ENCODE peak calls at places on chromosomes 2 and 18, in six cellular contexts. Z is PC-3, W is A549, R is NB4, E is colonic mucosa, Q is choroid plexus epithelial cell. A is an unnamed sample.

GRCh38 chr2:98908909-98909308 is 27.1 kb downstream of the CRACDL start:
- DNase-seq in Z (peak), W (no peak), R (peak), E (no peak), Q (peak), A (no peak)

GRCh38 chr18:5415665-5416064 is 120.1 kb upstream of the ZBTB14 start:
- DNase-seq in W (no peak), R (no peak), E (no peak), Z (no peak), Q (no peak), A (no peak)

GRCh38 chr18:73479472-73479871 is 611.7 kb upstream of the NETO1 start:
- DNase-seq in Z (peak), E (no peak), W (no peak), Q (peak), R (no peak), A (no peak)

GRCh38 chr18:31942301-31942998 is 478 bp downstream of the TRAPPC8 start:
- DNase-seq in W (peak), Z (no peak), Q (peak), R (peak), E (peak), A (no peak)

GRCh38 chr2:181183878-181184553 is 203.6 kb downstream of the UBE2E3 start:
- DNase-seq in Z (no peak), E (no peak), W (no peak), Q (peak), R (peak), A (no peak)

GRCh38 chr2:43207553-43208300 is 18.7 kb downstream of the ZFP36L2 start:
- DNase-seq in W (no peak), R (peak), Z (peak), E (peak), Q (no peak), A (no peak)

GRCh38 chr18:8501044-8501443 is 108.2 kb upstream of the RAB12 start:
- DNase-seq in Q (no peak), W (no peak), R (no peak), E (no peak), Z (no peak), A (no peak)

GRCh38 chr2:85952196-85952734 is 63.5 kb upstream of the ST3GAL5 start:
- DNase-seq in W (no peak), R (peak), Z (no peak), Q (no peak), E (no peak), A (no peak)

DNA sequence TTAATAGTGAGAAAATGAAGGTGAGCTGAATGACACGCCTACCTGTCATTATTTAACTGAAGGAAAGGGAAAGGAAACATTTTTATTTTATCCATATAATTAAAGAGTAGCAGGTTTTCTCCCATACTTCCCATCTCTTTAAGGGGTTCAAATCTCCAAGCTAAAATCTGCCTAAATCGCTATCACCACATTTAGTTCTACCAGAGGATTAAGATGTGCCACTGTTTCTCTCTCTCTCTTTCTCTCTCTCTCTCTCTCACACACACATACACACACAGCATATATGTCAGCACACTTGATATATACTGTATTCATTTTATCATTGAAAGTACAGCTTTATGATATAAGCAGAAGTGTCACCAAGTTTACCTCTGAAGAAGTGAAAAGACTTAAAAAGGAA is 3.2 kb downstream of the WIPF1 start:
- DNase-seq in E (no peak), Q (no peak), R (no peak), W (no peak), Z (no peak), A (no peak)
- H3K4me3 ChIP-seq in E (no peak), Q (no peak), R (peak), W (no peak), Z (no peak), A (no peak)

GRCh38 chr2:220104871-220105351 is 477.5 kb downstream of the SLC4A3 start:
- DNase-seq in Z (peak), W (peak), E (no peak), R (peak), Q (peak), A (no peak)
- TF ChIP-seq CTCF in Z (peak), W (no peak), E (no peak), R (no peak), Q (peak), A (peak)

DNA sequence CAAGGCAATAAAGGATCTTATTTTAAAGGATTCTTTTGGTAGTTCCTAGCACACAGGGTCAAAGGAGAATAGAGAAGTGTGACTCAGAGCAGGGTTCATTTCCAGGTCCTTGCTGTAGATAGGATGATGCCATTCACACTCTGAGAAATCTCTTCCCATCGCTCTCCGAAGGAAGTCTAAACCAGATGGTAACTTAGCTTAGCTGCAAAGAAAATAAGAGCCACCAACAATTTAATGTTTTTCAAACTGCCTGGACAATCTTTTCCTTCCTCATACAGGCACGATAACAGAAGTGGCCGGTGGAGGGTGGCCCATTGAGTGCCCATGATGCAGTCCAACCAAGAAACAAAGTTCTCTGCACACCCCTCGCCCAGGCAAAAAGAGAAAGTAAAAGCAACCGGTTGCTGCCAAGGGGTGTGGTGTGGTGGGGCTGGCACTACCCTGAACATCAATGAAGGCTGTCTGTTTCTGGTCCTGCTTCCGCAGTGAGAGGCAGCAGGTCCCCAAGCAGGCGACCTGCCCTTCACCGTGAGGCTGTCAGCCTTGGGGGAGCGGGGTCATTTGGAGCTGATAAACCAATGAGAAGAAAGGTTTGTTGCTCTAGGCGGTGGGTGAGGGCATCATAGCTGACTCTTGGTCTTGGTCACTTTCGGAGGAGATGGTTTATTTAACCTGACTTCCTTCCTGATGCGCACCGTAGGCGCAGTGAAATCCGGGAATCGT is 105.6 kb upstream of the CD302 start:
- DNase-seq in Q (peak), Z (no peak), R (peak), W (no peak), E (peak), A (no peak)
- H3K4me3 ChIP-seq in Q (peak), Z (no peak), R (peak), W (peak), E (peak), A (no peak)

GRCh38 chr2:217392930-217393584 is 533.2 kb upstream of the TNP1 start:
- DNase-seq in E (no peak), W (no peak), Z (no peak), Q (no peak), R (no peak), A (no peak)
- TF ChIP-seq CTCF in E (no peak), W (no peak), Z (no peak), Q (no peak), R (no peak), A (no peak)

GRCh38 chr2:16649353-16650286 is 16.0 kb downstream of the CYRIA start:
- DNase-seq in Q (no peak), R (no peak), Z (no peak), W (no peak), E (no peak), A (no peak)

GRCh38 chr2:16653083-16653375 is 12.6 kb downstream of the CYRIA start:
- DNase-seq in W (no peak), E (no peak), Z (no peak), Q (peak), R (no peak), A (no peak)

GRCh38 chr2:16647992-16648617 is 17.5 kb downstream of the CYRIA start:
- DNase-seq in R (no peak), W (no peak), Z (no peak), Q (no peak), E (no peak), A (no peak)

GRCh38 chr2:16652296-16653082 is 13.1 kb downstream of the CYRIA start:
- DNase-seq in Z (no peak), Q (peak), E (peak), W (no peak), R (no peak), A (no peak)

DNA sequence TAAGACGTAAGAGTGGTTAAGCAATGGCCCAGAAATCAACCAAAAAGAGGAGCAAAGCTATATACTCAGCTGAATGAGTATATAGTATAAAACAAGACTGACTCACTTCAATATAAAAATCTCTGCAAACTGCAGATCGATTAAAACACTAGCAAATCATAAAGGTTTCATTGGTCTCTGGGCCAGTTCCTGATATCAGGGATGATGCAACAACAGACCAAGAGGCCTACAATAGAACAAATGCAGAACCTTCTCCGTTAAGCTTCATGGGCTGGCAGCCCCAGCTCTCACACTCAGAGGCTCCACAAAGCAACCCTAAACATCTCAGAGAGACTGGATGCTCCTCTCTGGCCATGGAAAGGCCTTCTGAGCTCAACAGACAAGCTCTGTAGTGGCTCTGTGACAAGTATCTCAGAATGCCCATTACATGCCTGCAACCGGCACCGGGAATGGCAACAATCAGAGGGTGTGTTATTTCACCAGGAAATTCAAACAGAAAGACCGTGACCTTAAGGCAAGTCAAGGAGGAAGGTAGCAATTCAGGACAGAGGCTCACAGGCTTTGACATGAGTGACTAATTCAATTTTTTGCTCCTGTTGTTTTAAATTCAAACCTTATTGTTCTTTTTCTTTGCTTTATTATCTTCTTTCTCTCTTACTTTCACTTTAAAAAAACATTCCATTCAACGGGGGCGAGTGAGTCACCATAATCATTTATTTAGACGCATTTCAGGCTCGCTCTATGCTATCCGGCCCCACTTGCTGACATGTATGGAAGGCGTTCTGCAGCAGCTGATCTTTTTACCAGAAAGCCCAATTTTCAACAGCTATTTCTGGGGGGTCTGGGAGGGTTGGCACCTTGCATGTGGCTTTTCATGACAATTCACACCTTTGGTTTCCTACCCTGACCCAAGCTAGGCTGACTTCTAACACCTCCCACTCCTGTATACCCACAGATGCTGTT is 15.1 kb downstream of the CYRIA start:
- DNase-seq in Z (no peak), E (no peak), Q (peak), R (peak), W (no peak), A (no peak)
- H3K4me3 ChIP-seq in Z (peak), E (no peak), Q (peak), R (peak), W (no peak), A (no peak)

GRCh38 chr2:224837558-224837957 is 121.4 kb upstream of the CCDC195 start:
- DNase-seq in W (no peak), R (no peak), Q (peak), E (no peak), Z (peak), A (peak)
- TF ChIP-seq CTCF in W (no peak), R (no peak), Q (no peak), E (no peak), Z (no peak), A (no peak)

DNA sequence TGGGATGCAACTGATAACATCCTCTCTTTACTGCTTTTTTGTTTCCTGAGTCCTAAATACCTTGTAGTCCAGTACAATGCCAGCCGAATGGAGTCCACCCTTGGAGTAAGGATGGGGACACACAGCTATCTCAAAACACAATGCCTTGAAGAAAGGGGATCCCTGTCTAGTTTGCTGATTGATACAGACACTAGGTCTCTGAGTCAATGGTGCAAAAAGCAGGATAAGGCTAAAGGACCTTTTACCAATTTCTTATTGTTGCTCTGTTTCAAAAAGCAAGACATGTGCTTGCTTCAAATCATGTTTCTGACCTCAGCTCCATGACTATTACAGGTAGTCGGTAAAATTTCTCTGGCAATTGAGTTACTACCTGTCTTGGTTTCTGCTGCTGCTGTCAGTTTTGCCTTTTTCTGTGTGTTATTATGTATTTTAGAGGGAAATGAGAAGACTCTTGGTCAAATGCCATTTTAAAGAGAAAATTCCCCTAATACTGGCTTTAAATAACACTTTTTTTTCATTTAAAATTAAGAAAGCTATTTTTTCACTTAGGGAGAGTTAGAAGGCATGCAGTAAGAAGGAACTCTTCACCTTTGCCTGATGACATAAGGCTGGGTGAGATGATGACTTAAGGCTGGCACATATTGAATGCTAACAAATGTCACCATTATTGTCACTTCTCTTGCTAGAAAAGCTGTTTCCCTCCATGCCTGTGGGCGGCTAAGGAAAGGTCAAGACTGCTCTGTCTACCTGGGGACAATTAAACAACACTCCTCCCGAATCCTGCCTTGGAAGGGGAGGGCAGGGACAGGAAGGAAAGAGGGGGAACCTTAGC is 4.9 kb upstream of the FIGLA start:
- DNase-seq in Z (no peak), Q (no peak), R (no peak), W (no peak), E (no peak), A (no peak)
- H3K4me3 ChIP-seq in Z (no peak), Q (no peak), R (no peak), W (no peak), E (no peak), A (no peak)

GRCh38 chr2:223618172-223619035 is 16.2 kb upstream of the SCG2 start:
- DNase-seq in E (no peak), W (no peak), R (peak), Q (no peak), Z (no peak), A (no peak)
- TF ChIP-seq CTCF in E (no peak), W (no peak), R (no peak), Q (peak), Z (no peak), A (no peak)

A was measured in HFF-Myc.